ENCODE peak calls at places on chromosomes 7 and 10, in ten cellular contexts. X, U, K, N, O, V, Q, D, F and A are unnamed samples.

GRCh38 chr7:149218469-149219420 is 20.7 kb upstream of the ZNF212 start:
- DNase-seq in D (no peak), N (no peak), V (no peak), Q (no peak), X (no peak), U (peak; percentile 66), K (no peak), F (no peak), O (no peak), A (no peak)

GRCh38 chr10:119131512-119132240 is 27.8 kb downstream of the DENND10 start:
- DNase-seq in F (no peak), U (no peak), V (no peak), N (no peak), X (no peak), Q (no peak), D (peak; percentile 54), O (no peak), K (peak; percentile 22), A (no peak)

GRCh38 chr10:70958396-70958795 is 70.0 kb upstream of the PCBD1 start:
- DNase-seq in Q (peak; percentile 2), F (no peak), K (no peak), X (no peak), D (peak; percentile 25), N (no peak), V (no peak), O (no peak), U (peak; percentile 69), A (no peak)

GRCh38 chr10:80051993-80052392 is 26.5 kb upstream of the TMEM254 start:
- DNase-seq in F (no peak), X (no peak), N (no peak), Q (no peak), K (no peak), V (no peak), D (no peak), O (no peak), U (no peak), A (no peak)

GRCh38 chr7:103031781-103032180 is 42.8 kb downstream of the FBXL13 start:
- DNase-seq in U (peak; percentile 48), F (no peak), K (no peak), V (no peak), X (no peak), N (no peak), D (peak; percentile 38), O (no peak), Q (no peak), A (no peak)

GRCh38 chr10:17244712-17245365 is 16.8 kb downstream of the VIM start:
- DNase-seq in D (peak; percentile 63), V (no peak), X (no peak), K (no peak), Q (no peak), N (no peak), O (no peak), U (peak; percentile 28), F (no peak), A (no peak)

GRCh38 chr7:137331378-137331777 is 12.2 kb downstream of the PTN start:
- DNase-seq in O (no peak), X (no peak), V (no peak), D (peak; percentile 10), U (peak; percentile 72), N (no peak), F (no peak), Q (no peak), K (no peak), A (no peak)

GRCh38 chr10:15817407-15818046 is 42.8 kb downstream of the MINDY3 start:
- DNase-seq in D (peak; percentile 5), Q (no peak), F (no peak), O (no peak), N (no peak), X (no peak), V (no peak), U (peak; percentile 57), K (no peak), A (no peak)

GRCh38 chr7:94888542-94888941 is 18.9 kb upstream of the PPP1R9A start:
- DNase-seq in N (peak; percentile 63), U (no peak), V (no peak), D (no peak), Q (no peak), X (no peak), F (peak; percentile 8), O (peak; percentile 35), K (peak; percentile 21), A (peak; percentile 14)

GRCh38 chr7:95095259-95096122 is 188.1 kb downstream of the PPP1R9A start:
- DNase-seq in Q (no peak), D (no peak), V (no peak), U (peak; percentile 6), N (no peak), O (no peak), X (no peak), K (no peak), F (no peak), A (no peak)

GRCh38 chr7:4006687-4007086 is 675.4 kb upstream of the FOXK1 start:
- DNase-seq in K (no peak), V (no peak), O (no peak), D (no peak), U (peak; percentile 6), X (no peak), N (no peak), Q (peak; percentile 38), F (peak; percentile 83), A (peak; percentile 47)

GRCh38 chr10:23530079-23530478 is 91.2 kb downstream of the OTUD1 start:
- DNase-seq in U (peak; percentile 8), N (no peak), F (no peak), X (no peak), O (no peak), Q (no peak), V (no peak), D (peak; percentile 31), K (no peak), A (peak; percentile 28)

GRCh38 chr10:12337973-12338372 is 11.4 kb upstream of the CAMK1D start:
- DNase-seq in N (no peak), F (no peak), X (no peak), V (no peak), U (peak; percentile 87), O (no peak), Q (no peak), D (peak; percentile 32), K (no peak), A (no peak)

GRCh38 chr7:4078580-4078979 is 603.5 kb upstream of the FOXK1 start:
- DNase-seq in N (no peak), V (no peak), K (no peak), X (no peak), D (no peak), U (no peak), F (no peak), O (no peak), Q (no peak), A (no peak)

DNA sequence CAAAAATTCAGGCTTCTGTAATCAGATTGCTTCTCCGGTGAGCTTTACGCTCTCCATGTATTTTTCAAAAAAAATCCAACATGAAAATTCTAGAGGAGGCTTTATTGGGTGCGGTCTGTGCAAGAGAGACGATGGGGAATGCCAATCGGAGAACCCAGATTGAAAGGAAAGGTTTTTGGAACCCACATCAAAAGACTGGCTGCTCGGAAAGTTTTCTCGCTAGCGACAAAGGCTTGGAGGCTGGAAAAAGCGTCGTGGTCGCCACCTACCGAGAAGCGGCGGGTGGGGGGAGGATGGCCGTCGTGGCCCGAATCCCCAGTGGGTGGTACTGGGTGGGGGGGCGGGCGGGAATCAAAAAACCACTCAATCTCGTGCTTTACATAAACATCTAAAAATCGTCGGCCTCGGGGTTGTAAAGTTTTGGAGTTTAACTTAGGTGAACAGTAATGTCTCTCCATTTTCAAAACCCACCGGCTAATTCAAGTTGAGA is 1.1 kb upstream of the GTF2I start:
- DNase-seq in Q (peak; percentile 87), V (peak; percentile 61), F (peak; percentile 20), U (peak; percentile 35), N (peak; percentile 45), O (peak; percentile 72), D (no peak), X (peak; percentile 83), K (peak; percentile 67), A (no peak)
- TF ChIP-seq CTCF in Q (peak; percentile 24), V (no peak), F (no peak), U (no peak), N (no peak), O (no peak), D (no peak), X (no peak), K (no peak), A (peak; percentile 15)

GRCh38 chr10:86363184-86363832 is 3.3 kb downstream of the GRID1 start:
- DNase-seq in X (peak; percentile 63), K (no peak), D (no peak), F (peak; percentile 26), Q (peak; percentile 75), U (no peak), O (no peak), V (peak; percentile 76), N (peak; percentile 62), A (peak; percentile 44)
- TF ChIP-seq CTCF in X (no peak), K (no peak), D (peak; percentile 28), F (no peak), Q (peak; percentile 33), U (no peak), O (no peak), V (peak; percentile 39), N (no peak), A (peak; percentile 27)

GRCh38 chr10:122213766-122214165 is 57.3 kb upstream of the BTBD16 start:
- DNase-seq in D (no peak), V (no peak), X (no peak), O (no peak), U (no peak), Q (no peak), K (no peak), F (no peak), N (no peak), A (no peak)
- TF ChIP-seq CTCF in D (no peak), V (no peak), X (no peak), O (no peak), U (no peak), Q (no peak), K (no peak), F (no peak), N (no peak), A (no peak)

DNA sequence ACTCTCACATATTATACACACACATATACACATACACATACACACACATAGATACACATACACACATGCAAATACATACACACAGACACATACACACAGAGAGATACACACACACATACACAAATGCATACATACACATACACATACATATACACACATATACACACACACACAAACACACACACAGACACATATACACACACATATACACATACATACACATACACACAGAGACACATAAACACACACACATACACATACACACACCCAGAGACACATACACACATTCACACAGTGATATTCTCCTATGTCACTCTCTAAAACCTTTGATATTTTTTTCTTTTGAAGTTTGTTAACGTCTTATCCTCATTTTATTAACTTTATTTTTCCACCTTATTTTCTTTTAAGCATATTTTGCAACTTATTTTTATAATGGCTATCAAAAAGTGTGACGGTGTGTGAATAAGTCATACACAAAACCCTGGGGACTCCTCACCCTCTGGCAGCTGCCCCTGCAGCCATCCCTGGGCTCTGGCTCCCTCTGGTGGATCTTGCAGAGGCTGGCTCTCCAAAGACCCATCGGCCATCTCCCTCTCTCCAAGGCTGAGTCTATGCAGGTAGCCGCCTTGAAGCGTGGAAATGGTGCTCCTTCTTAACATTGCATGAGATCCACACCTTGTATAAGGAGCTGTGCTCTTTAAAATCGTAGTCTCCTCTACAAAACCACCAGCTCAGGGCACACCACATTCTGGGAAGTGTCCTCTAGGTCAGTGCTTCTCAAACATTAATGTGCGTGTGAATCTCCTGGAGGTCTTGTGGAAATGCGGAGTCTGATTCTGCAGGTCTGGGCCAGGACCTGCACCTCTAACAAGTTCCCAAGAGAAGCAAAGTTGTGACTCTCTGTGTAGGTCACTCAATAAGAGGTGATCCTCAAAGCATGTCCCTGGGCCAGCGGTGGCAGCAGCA is 4.1 kb upstream of the C10orf120 start:
- DNase-seq in N (peak; percentile 75), F (peak; percentile 65), Q (peak; percentile 83), V (peak; percentile 76), K (peak; percentile 66), X (no peak), D (peak; percentile 35), O (peak; percentile 77), U (peak; percentile 34), A (peak; percentile 90)
- TF ChIP-seq CTCF in N (peak; percentile 54), F (peak; percentile 93), Q (peak; percentile 77), V (peak; percentile 55), K (peak; percentile 63), X (peak; percentile 43), D (peak; percentile 70), O (peak; percentile 73), U (peak; percentile 86), A (peak; percentile 86)